ENCODE peak calls at places on chromosomes 4 and X, in seven cellular contexts. G is stimulated activated CD8-positive, alpha-beta memory T cell treated with anti-CD3 and anti-CD28 coated beads, Interleukin-4, amount 100 ng/mL, for 24 hours; T is psoas muscle; C is activated CD8-positive, alpha-beta memory T cell treated with anti-CD3 and anti-CD28 coated beads for 24 hours; S is astrocyte of the hippocampus; W is bronchial epithelial cell; Q is T1000. A is an unnamed sample.
A peak's percentile ranks its signal among the peaks of the same experiment; 100 is the strongest.

GRCh38 chr4:26441110-26441509 is 49.2 kb downstream of the CCKAR start:
- DNase-seq in G (no peak), T (no peak), C (no peak), S (peak; percentile 47), W (peak; percentile 53), Q (no peak), A (no peak)

GRCh38 chr4:1351854-1352633 is 5.0 kb downstream of the UVSSA start:
- DNase-seq in G (peak; percentile 79), T (peak; percentile 92), C (peak; percentile 98), S (peak; percentile 90), W (peak; percentile 55), Q (peak; percentile 71), A (peak; percentile 98)

GRCh38 chrX:21843179-21843578 is 3.8 kb downstream of the MBTPS2 start:
- DNase-seq in G (no peak), T (no peak), C (no peak), S (no peak), W (no peak), Q (no peak), A (no peak)

GRCh38 chr4:29046716-29047115 is 1673.5 kb upstream of the PCDH7 start:
- DNase-seq in G (no peak), T (no peak), C (no peak), S (no peak), W (peak; percentile 8), Q (no peak), A (no peak)

GRCh38 chrX:154658187-154658586 is 4.8 kb upstream of the CTAG2 start:
- DNase-seq in G (no peak), T (no peak), C (no peak), S (no peak), W (no peak), Q (no peak), A (no peak)

GRCh38 chr4:40924096-40924792 is 174.5 kb downstream of the NSUN7 start:
- DNase-seq in G (peak; percentile 62), T (peak; percentile 80), C (peak; percentile 89), S (peak; percentile 69), W (peak; percentile 28), Q (peak; percentile 74), A (peak; percentile 88)

GRCh38 chr4:15162465-15163283 is 160.4 kb downstream of the CPEB2 start:
- DNase-seq in G (no peak), T (no peak), C (no peak), S (peak; percentile 44), W (peak; percentile 28), Q (no peak), A (no peak)

GRCh38 chr4:95106408-95106928 is 348.7 kb downstream of the BMPR1B start:
- DNase-seq in G (no peak), T (no peak), C (no peak), S (no peak), W (peak; percentile 49), Q (no peak), A (no peak)

GRCh38 chr4:30924521-30924920 is 204.4 kb downstream of the PCDH7 start:
- DNase-seq in G (no peak), T (no peak), C (no peak), S (no peak), W (no peak), Q (no peak), A (no peak)

GRCh38 chrX:41475611-41476241 is 28.6 kb downstream of the NYX start:
- DNase-seq in G (no peak), T (no peak), C (no peak), S (peak; percentile 23), W (no peak), Q (no peak), A (no peak)

GRCh38 chrX:129965166-129965565 is 17.3 kb upstream of the BCORL1 start:
- DNase-seq in G (no peak), T (no peak), C (no peak), S (no peak), W (no peak), Q (no peak), A (no peak)

GRCh38 chr4:20151436-20151835 is 100.3 kb upstream of the SLIT2 start:
- DNase-seq in G (no peak), T (no peak), C (no peak), S (no peak), W (no peak), Q (no peak), A (no peak)

GRCh38 chr4:140579278-140579677 is 10.5 kb upstream of the UCP1 start:
- DNase-seq in G (no peak), T (no peak), C (no peak), S (peak; percentile 15), W (no peak), Q (no peak), A (no peak)

GRCh38 chr4:152348670-152349069 is 187.2 kb downstream of the FBXW7 start:
- DNase-seq in G (no peak), T (no peak), C (no peak), S (peak; percentile 39), W (no peak), Q (no peak), A (no peak)

GRCh38 chr4:1243451-1244080 is 5.4 kb downstream of the CTBP1 start:
- DNase-seq in G (no peak), T (peak; percentile 61), C (no peak), S (no peak), W (no peak), Q (no peak), A (no peak)

GRCh38 chr4:107255114-107255513 is 219.0 kb upstream of the DKK2 start:
- DNase-seq in G (no peak), T (no peak), C (no peak), S (no peak), W (peak; percentile 38), Q (no peak), A (no peak)

GRCh38 chr4:184437988-184438774 is 36.2 kb downstream of the IRF2 start:
- DNase-seq in G (no peak), T (no peak), C (no peak), S (no peak), W (no peak), Q (no peak), A (no peak)

GRCh38 chr4:155639674-155640529 is 26.7 kb upstream of the GUCY1A1 start:
- DNase-seq in G (no peak), T (no peak), C (no peak), S (peak; percentile 24), W (no peak), Q (no peak), A (no peak)

GRCh38 chr4:142534994-142535393 is 311.1 kb downstream of the INPP4B start:
- DNase-seq in G (no peak), T (no peak), C (no peak), S (peak; percentile 12), W (peak; percentile 85), Q (no peak), A (no peak)

A was measured in stimulated activated effector memory CD8-positive, alpha-beta T cell treated with anti-CD3 and anti-CD28 coated beads, Interleukin-12 subunit alpha, Interleukin-12 subunit beta, amount 100 ng/mL, for 72 hours.